ENCODE peak calls at places on chromosome 5, in eight cellular contexts. One of them, this sample, is unnamed.

GRCh38 chr5:20654746-20655145 is 666.7 kb upstream of the CDH18 start:
- DNase-seq in MV-4-11: no peak
- DNase-seq in NAMALWA: no peak
- DNase-seq in T1000: no peak
- DNase-seq in mesenteric fat pad: no peak
- DNase-seq in tibial artery: no peak
- DNase-seq in kidney glomerular epithelial cell: no peak
- DNase-seq in neuronal stem cell: no peak
- DNase-seq in this sample: no peak

GRCh38 chr5:116448450-116448849 is 126.2 kb downstream of the SEMA6A start:
- DNase-seq in MV-4-11: no peak
- DNase-seq in NAMALWA: no peak
- DNase-seq in T1000: no peak
- DNase-seq in mesenteric fat pad: no peak
- DNase-seq in tibial artery: no peak
- DNase-seq in kidney glomerular epithelial cell: no peak
- DNase-seq in neuronal stem cell: no peak
- DNase-seq in this sample: no peak

GRCh38 chr5:68962632-68963484 is 131.0 kb upstream of the SLC30A5 start:
- DNase-seq in MV-4-11: peak
- DNase-seq in NAMALWA: no peak
- DNase-seq in T1000: peak
- DNase-seq in mesenteric fat pad: no peak
- DNase-seq in tibial artery: peak
- DNase-seq in kidney glomerular epithelial cell: peak
- DNase-seq in neuronal stem cell: peak
- DNase-seq in this sample: peak

GRCh38 chr5:82314964-82315728 is 37.0 kb upstream of the RPS23 start:
- DNase-seq in MV-4-11: peak
- DNase-seq in NAMALWA: no peak
- DNase-seq in T1000: no peak
- DNase-seq in mesenteric fat pad: no peak
- DNase-seq in tibial artery: no peak
- DNase-seq in kidney glomerular epithelial cell: no peak
- DNase-seq in neuronal stem cell: no peak
- DNase-seq in this sample: no peak

GRCh38 chr5:50325237-50325832 is 115.8 kb downstream of the EMB start:
- DNase-seq in MV-4-11: peak
- DNase-seq in NAMALWA: peak
- DNase-seq in T1000: no peak
- DNase-seq in mesenteric fat pad: no peak
- DNase-seq in tibial artery: no peak
- DNase-seq in kidney glomerular epithelial cell: peak
- DNase-seq in neuronal stem cell: no peak
- DNase-seq in this sample: peak

GRCh38 chr5:75007537-75007847 is 44.9 kb downstream of the GCNT4 start:
- DNase-seq in MV-4-11: no peak
- DNase-seq in NAMALWA: no peak
- DNase-seq in T1000: no peak
- DNase-seq in mesenteric fat pad: no peak
- DNase-seq in tibial artery: no peak
- DNase-seq in kidney glomerular epithelial cell: peak
- DNase-seq in neuronal stem cell: no peak
- DNase-seq in this sample: no peak

GRCh38 chr5:154044099-154044498 is 5.3 kb downstream of the MFAP3 start:
- DNase-seq in MV-4-11: no peak
- DNase-seq in NAMALWA: no peak
- DNase-seq in T1000: no peak
- DNase-seq in mesenteric fat pad: no peak
- DNase-seq in tibial artery: no peak
- DNase-seq in kidney glomerular epithelial cell: no peak
- DNase-seq in neuronal stem cell: no peak
- DNase-seq in this sample: no peak

GRCh38 chr5:174514983-174515394 is 209.4 kb upstream of the MSX2 start:
- DNase-seq in MV-4-11: no peak
- DNase-seq in NAMALWA: no peak
- DNase-seq in T1000: no peak
- DNase-seq in mesenteric fat pad: peak
- DNase-seq in tibial artery: no peak
- DNase-seq in kidney glomerular epithelial cell: no peak
- DNase-seq in neuronal stem cell: no peak
- DNase-seq in this sample: no peak

GRCh38 chr5:180860273-180860886 is 696 bp downstream of the ZFP62 start:
- DNase-seq in MV-4-11: peak
- DNase-seq in NAMALWA: peak
- DNase-seq in T1000: no peak
- DNase-seq in mesenteric fat pad: no peak
- DNase-seq in tibial artery: no peak
- DNase-seq in kidney glomerular epithelial cell: peak
- DNase-seq in neuronal stem cell: no peak
- DNase-seq in this sample: peak